ENCODE peak calls at places on chromosomes 16 and 17, in four cellular contexts. Y is EL, T is anterior cingulate cortex, A is DMS 273 treated with DMSO at 0.1 percent for 48 hours. Q is an unnamed sample.

GRCh38 chr16:1532771-1533170 is 695 bp upstream of the TMEM204 start:
- DNase-seq in Y (no peak), T (no peak), A (no peak), Q (no peak)

GRCh38 chr17:62974788-62975586 is 9.0 kb downstream of the TANC2 start:
- DNase-seq in Y (no peak), T (no peak), A (no peak), Q (no peak)

GRCh38 chr17:60743282-60743681 is 65.6 kb downstream of the BCAS3 start:
- DNase-seq in Y (no peak), T (no peak), A (no peak), Q (no peak)

GRCh38 chr16:49632798-49633189 is 223.1 kb downstream of the ZNF423 start:
- DNase-seq in Y (no peak), T (no peak), A (no peak), Q (no peak)

GRCh38 chr17:36183001-36183810 is 6.8 kb upstream of the TBC1D3B start:
- DNase-seq in Y (peak), T (no peak), A (no peak), Q (peak)

GRCh38 chr16:53841884-53842283 is 137.9 kb downstream of the FTO start:
- DNase-seq in Y (no peak), T (no peak), A (no peak), Q (no peak)

GRCh38 chr17:60146206-60146605 is 3.6 kb upstream of the CA4 start:
- DNase-seq in Y (no peak), T (no peak), A (no peak), Q (no peak)

GRCh38 chr17:56297142-56297541 is 143.9 kb downstream of the ANKFN1 start:
- DNase-seq in Y (peak), T (no peak), A (no peak), Q (peak)

GRCh38 chr16:19735074-19735867 is 17.2 kb downstream of the IQCK start:
- DNase-seq in Y (no peak), T (no peak), A (no peak), Q (no peak)

GRCh38 chr17:67496286-67496685 is 119.2 kb downstream of the PITPNC1 start:
- DNase-seq in Y (no peak), T (no peak), A (no peak), Q (no peak)

Q was measured in AG08396.